ENCODE peak calls at places on chromosomes 13 and 19, in six cellular contexts. S, K, G, Y, L and P are unnamed samples.

GRCh38 chr19:44865196-44865767 is 19.2 kb downstream of the NECTIN2 start:
- DNase-seq in L (no peak), G (no peak), K (no peak), S (no peak), Y (no peak), P (no peak)

GRCh38 chr13:23599083-23599925 is 29.1 kb downstream of the TNFRSF19 start:
- DNase-seq in L (no peak), S (no peak), K (no peak), G (no peak), Y (no peak), P (no peak)

GRCh38 chr13:64413529-64413928 is 2816.6 kb downstream of the PCDH9 start:
- DNase-seq in L (no peak), S (no peak), K (no peak), Y (no peak), G (no peak), P (no peak)

GRCh38 chr19:45767881-45768643 is 990 bp downstream of the SIX5 start:
- DNase-seq in Y (no peak), S (no peak), L (peak; percentile 91), G (no peak), K (peak; percentile 74), P (no peak)

GRCh38 chr19:18649371-18650047 is 12.7 kb downstream of the KLHL26 start:
- DNase-seq in G (no peak), K (peak; percentile 53), L (peak; percentile 90), S (no peak), Y (no peak), P (no peak)

GRCh38 chr13:24356270-24356669 is 46.9 kb downstream of the C1QTNF9 start:
- DNase-seq in G (no peak), Y (no peak), K (no peak), L (no peak), S (no peak), P (no peak)

GRCh38 chr13:98909016-98909415 is 68.8 kb downstream of the DOCK9 start:
- DNase-seq in G (no peak), S (no peak), L (no peak), Y (no peak), K (no peak), P (no peak)

GRCh38 chr13:73835138-73835721 is 299.0 kb downstream of the KLF12 start:
- DNase-seq in L (no peak), Y (no peak), G (peak; percentile 22), K (peak; percentile 63), S (no peak), P (no peak)

GRCh38 chr19:45322311-45322710 is 364 bp downstream of the CKM start:
- DNase-seq in S (no peak), Y (no peak), G (no peak), K (peak; percentile 63), L (no peak), P (no peak)

GRCh38 chr13:107003911-107004310 is 436.0 kb upstream of the ARGLU1 start:
- DNase-seq in G (no peak), K (no peak), S (no peak), Y (no peak), L (no peak), P (no peak)

GRCh38 chr19:7191946-7192691 is 102.1 kb downstream of the INSR start:
- DNase-seq in L (no peak), Y (no peak), S (peak; percentile 65), G (no peak), K (no peak), P (no peak)

GRCh38 chr19:19384486-19384885 is 21.0 kb upstream of the GATAD2A start:
- DNase-seq in L (no peak), Y (no peak), S (no peak), K (no peak), G (no peak), P (no peak)

GRCh38 chr19:17673937-17674799 is 14.0 kb downstream of the UNC13A start:
- DNase-seq in S (no peak), K (no peak), G (no peak), Y (no peak), L (no peak), P (no peak)

GRCh38 chr13:38951525-38952313 is 38.9 kb downstream of the STOML3 start:
- DNase-seq in K (no peak), Y (no peak), L (no peak), S (no peak), G (no peak), P (no peak)

GRCh38 chr13:46339035-46339666 is 47.9 kb downstream of the RUBCNL start:
- DNase-seq in Y (no peak), K (no peak), S (no peak), L (no peak), G (no peak), P (no peak)

GRCh38 chr19:21835429-21835809 is 563 bp downstream of the ZNF43 start:
- DNase-seq in Y (peak; percentile 52), G (no peak), S (no peak), L (no peak), K (no peak), P (no peak)

GRCh38 chr13:74056829-74057564 is 77.2 kb downstream of the KLF12 start:
- DNase-seq in Y (no peak), G (no peak), S (no peak), K (no peak), L (no peak), P (no peak)

GRCh38 chr19:38721496-38721895 is 22.8 kb downstream of the CAPN12 start:
- DNase-seq in L (no peak), Y (no peak), G (no peak), S (no peak), K (no peak), P (no peak)

GRCh38 chr13:43083750-43084149 is 60.4 kb downstream of the DNAJC15 start:
- DNase-seq in L (no peak), Y (no peak), S (no peak), G (no peak), K (no peak), P (no peak)

GRCh38 chr13:59745395-59745788 is 418.3 kb downstream of the DIAPH3 start:
- DNase-seq in S (no peak), Y (no peak), L (no peak), G (no peak), K (no peak), P (no peak)

GRCh38 chr13:80036845-80037504 is 304.0 kb downstream of the SPRY2 start:
- DNase-seq in K (no peak), G (no peak), Y (no peak), L (no peak), S (no peak), P (no peak)

GRCh38 chr13:95707442-95708389 is 30.8 kb downstream of the DNAJC3 start:
- DNase-seq in K (no peak), G (no peak), S (no peak), Y (no peak), L (no peak), P (no peak)

GRCh38 chr13:67509039-67509438 is 278.9 kb upstream of the PCDH9 start:
- DNase-seq in K (no peak), Y (no peak), S (no peak), L (no peak), G (no peak), P (no peak)

GRCh38 chr13:99878921-99879610 is 92.5 kb downstream of the ZIC5 start:
- DNase-seq in S (no peak), L (no peak), K (no peak), Y (no peak), G (no peak), P (no peak)

GRCh38 chr13:92745233-92745632 is 481.4 kb upstream of the GPC6 start:
- DNase-seq in K (no peak), Y (no peak), L (no peak), G (no peak), S (no peak), P (no peak)

GRCh38 chr13:41179593-41180250 is 14.6 kb downstream of the KBTBD7 start:
- DNase-seq in Y (no peak), G (no peak), K (no peak), S (no peak), L (no peak), P (peak; percentile 13)

GRCh38 chr13:98368019-98368418 is 190.9 kb upstream of the RNF113B start:
- DNase-seq in G (no peak), L (no peak), S (no peak), K (no peak), Y (no peak), P (peak; percentile 70)

GRCh38 chr19:16342002-16342715 is 17.5 kb downstream of the KLF2 start:
- DNase-seq in K (no peak), L (no peak), G (no peak), Y (no peak), S (peak; percentile 66), P (no peak)
- H3K4me3 ChIP-seq in K (no peak overlapping the region), L (no peak overlapping the region), G (no peak overlapping the region), Y (no peak overlapping the region), S (peak overlapping the region; percentile 10), P (no peak overlapping the region)

GRCh38 chr19:29548483-29549085 is 22.8 kb downstream of the VSTM2B start:
- DNase-seq in K (no peak), L (peak; percentile 38), S (no peak), Y (no peak), G (no peak), P (no peak)
- TF ChIP-seq CTCF in K (no peak), L (no peak), S (no peak), Y (no peak), G (no peak), P (no peak)

DNA sequence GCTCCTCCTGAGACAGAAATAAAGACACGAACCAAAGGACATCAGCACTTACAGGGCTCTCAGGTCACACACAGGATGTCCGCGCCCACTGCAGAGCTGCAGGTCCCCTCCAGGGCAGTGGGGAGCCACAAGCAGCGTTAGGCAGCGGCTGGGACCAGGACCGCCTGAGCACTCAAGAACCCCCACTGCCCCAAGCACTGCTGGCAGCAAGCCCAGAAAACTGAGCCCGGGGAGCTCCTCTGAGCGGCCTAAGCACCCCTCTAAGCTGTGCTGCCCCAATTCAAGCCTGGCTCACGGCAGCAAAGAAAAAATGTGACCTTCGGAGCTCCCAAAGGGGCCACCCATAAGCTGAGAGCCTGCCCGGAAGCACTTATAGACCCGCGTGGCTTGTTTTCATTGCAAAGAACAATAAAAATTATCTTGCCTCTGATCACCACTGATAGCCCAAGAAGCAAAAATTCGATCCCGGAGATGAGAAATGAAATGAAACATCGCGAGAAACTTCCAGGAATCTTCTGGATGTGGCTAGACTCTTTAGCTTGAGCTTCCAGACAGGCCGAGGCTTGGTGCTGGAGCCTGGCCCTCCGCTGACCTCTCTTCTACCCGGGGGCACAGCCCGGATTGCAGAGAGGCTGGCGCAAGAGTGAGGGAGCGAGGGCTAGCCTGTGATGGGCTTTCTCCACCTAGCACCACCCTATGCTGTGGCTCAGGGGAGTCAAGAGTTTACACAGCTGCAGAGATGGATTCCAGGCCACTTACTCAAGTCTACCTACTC is 6.3 kb downstream of the DPP9 start:
- DNase-seq in G (no peak), L (no peak), Y (no peak), K (no peak), S (no peak), P (no peak)
- H3K4me3 ChIP-seq in G (no peak overlapping the region), L (no peak overlapping the region), Y (no peak overlapping the region), K (no peak overlapping the region), S (no peak overlapping the region), P (no peak overlapping the region)

GRCh38 chr13:113977976-113978375 is 4.1 kb upstream of the C13orf46 start:
- DNase-seq in Y (no peak), L (peak; percentile 47), S (peak; percentile 5), K (no peak), G (no peak), P (no peak)

GRCh38 chr13:113974304-113975281 is 717 bp upstream of the C13orf46 start:
- DNase-seq in K (no peak), G (no peak), L (peak; percentile 58), S (peak; percentile 13), Y (no peak), P (no peak)

GRCh38 chr13:113975416-113975815 is 1.5 kb upstream of the C13orf46 start:
- DNase-seq in S (peak; percentile 2), G (no peak), L (peak; percentile 33), K (no peak), Y (no peak), P (no peak)

GRCh38 chr13:113978741-113979481 is 5.0 kb upstream of the C13orf46 start:
- DNase-seq in L (peak; percentile 53), S (peak; percentile 11), G (no peak), Y (no peak), K (no peak), P (no peak)

GRCh38 chr13:113976711-113977684 is 3.1 kb upstream of the C13orf46 start:
- DNase-seq in G (no peak), Y (no peak), K (no peak), S (peak; percentile 20), L (peak; percentile 62), P (peak; percentile 32)
- TF ChIP-seq CTCF in G (no peak), Y (no peak), K (no peak), S (no peak), L (no peak), P (no peak)